ENCODE peak calls at places on chromosomes 6 and 20, in seven cellular contexts. R, C, Z, Q, A, G and T are unnamed samples.
A peak's percentile ranks its signal among the peaks of the same experiment; 100 is the strongest.

GRCh38 chr6:34979994-34980393 is 90.9 kb downstream of the ANKS1A start:
- DNase-seq in R (no peak), Z (no peak), G (no peak), Q (no peak), C (no peak), A (no peak), T (no peak)

GRCh38 chr6:43772571-43773049 is 2.6 kb downstream of the VEGFA start:
- DNase-seq in A (no peak), C (no peak), G (peak; percentile 49), R (peak; percentile 65), Z (no peak), Q (peak; percentile 58), T (no peak)

GRCh38 chr6:108570518-108570917 is 9.8 kb downstream of the FOXO3 start:
- DNase-seq in C (no peak), R (no peak), G (no peak), Q (no peak), Z (no peak), A (no peak), T (peak; percentile 34)

GRCh38 chr6:154414021-154414813 is 57.6 kb upstream of the IPCEF1 start:
- DNase-seq in Q (no peak), G (peak; percentile 67), R (no peak), A (no peak), C (no peak), Z (no peak), T (no peak)

GRCh38 chr20:24691901-24692351 is 222.5 kb downstream of the SYNDIG1 start:
- DNase-seq in A (no peak), C (no peak), R (no peak), Q (peak; percentile 1), G (no peak), Z (peak; percentile 17), T (no peak)

GRCh38 chr20:11204926-11205768 is 531.3 kb upstream of the JAG1 start:
- DNase-seq in Q (peak; percentile 5), C (peak; percentile 50), Z (peak; percentile 55), A (peak; percentile 73), R (peak; percentile 14), G (peak; percentile 71), T (peak; percentile 11)

GRCh38 chr6:51913265-51913664 is 174.1 kb downstream of the PKHD1 start:
- DNase-seq in C (no peak), Z (no peak), A (no peak), R (peak; percentile 5), Q (no peak), G (no peak), T (no peak)

GRCh38 chr6:145818796-145819195 is 4.2 kb upstream of the FBXO30 start:
- DNase-seq in G (no peak), C (no peak), R (no peak), Q (no peak), A (no peak), Z (no peak), T (no peak)

GRCh38 chr20:58306421-58307261 is 2.9 kb upstream of the RAB22A start:
- DNase-seq in G (peak; percentile 37), R (peak; percentile 8), Q (no peak), Z (no peak), A (no peak), C (peak; percentile 85), T (no peak)

GRCh38 chr6:446418-447366 is 55.1 kb downstream of the IRF4 start:
- DNase-seq in C (no peak), Q (no peak), R (no peak), Z (peak; percentile 41), A (no peak), G (no peak), T (no peak)

GRCh38 chr6:129671442-129672344 is 38.3 kb downstream of the ARHGAP18 start:
- DNase-seq in Z (no peak), C (peak; percentile 89), G (peak; percentile 56), A (no peak), Q (no peak), R (peak; percentile 80), T (no peak)

GRCh38 chr20:60010689-60011417 is 52.6 kb downstream of the CDH26 start:
- DNase-seq in G (no peak), R (no peak), Z (no peak), Q (no peak), C (no peak), A (no peak), T (no peak)

GRCh38 chr6:88538130-88538706 is 372.1 kb upstream of the CNR1 start:
- DNase-seq in R (peak; percentile 12), A (no peak), C (no peak), Z (peak; percentile 81), G (no peak), Q (no peak), T (peak; percentile 54)

GRCh38 chr20:12270863-12271262 is 353.2 kb downstream of the BTBD3 start:
- DNase-seq in G (no peak), A (no peak), C (no peak), Z (no peak), R (no peak), Q (no peak), T (no peak)

GRCh38 chr20:12269579-12269978 is 351.9 kb downstream of the BTBD3 start:
- DNase-seq in Q (no peak), C (no peak), R (no peak), G (no peak), Z (no peak), A (no peak), T (no peak)

GRCh38 chr20:12262747-12263146 is 345.1 kb downstream of the BTBD3 start:
- DNase-seq in A (no peak), G (no peak), R (no peak), C (no peak), Z (no peak), Q (no peak), T (no peak)

GRCh38 chr20:12265662-12266061 is 348.0 kb downstream of the BTBD3 start:
- DNase-seq in Q (no peak), C (no peak), G (no peak), Z (no peak), A (no peak), R (no peak), T (no peak)
- TF ChIP-seq JUND in Q (no peak), C (no peak), G (no peak), Z (no peak), A (no peak), R (no peak), T (no peak)

GRCh38 chr6:166760288-166760687 is 133.2 kb upstream of the RPS6KA2 start:
- DNase-seq in C (no peak), G (no peak), Q (no peak), Z (no peak), R (no peak), A (no peak), T (no peak)
- TF ChIP-seq JUND in C (no peak), G (no peak), Q (no peak), Z (no peak), R (no peak), A (no peak), T (no peak)

DNA sequence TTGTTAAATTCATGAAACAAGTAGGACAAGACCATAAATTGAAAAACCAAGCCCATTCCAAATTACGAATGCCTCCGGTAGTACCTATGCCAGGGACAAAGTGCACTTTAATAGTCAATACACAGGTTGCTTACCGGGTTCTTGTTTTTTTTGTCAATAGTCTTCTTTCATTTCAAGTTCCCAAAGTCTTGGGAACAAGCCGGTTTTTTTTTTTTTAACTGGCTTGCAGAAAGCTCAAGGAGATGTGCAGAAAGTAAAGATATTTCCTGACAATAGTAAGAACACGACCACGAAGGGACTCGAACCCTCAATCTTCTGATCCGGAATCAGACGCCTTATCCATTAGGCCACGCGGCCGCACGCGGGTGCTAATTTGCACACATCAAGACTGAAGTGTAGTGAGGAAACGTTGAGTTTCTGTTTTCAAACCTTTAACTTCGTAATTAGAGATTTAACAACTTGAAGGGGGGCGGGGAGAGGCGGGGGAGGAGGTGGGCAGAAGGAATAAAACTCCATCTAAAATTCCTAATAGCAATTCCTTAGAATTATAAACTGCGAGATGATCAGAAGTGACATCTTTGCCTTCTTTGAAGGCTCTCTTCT is 181.0 kb downstream of the TRIM27 start:
- DNase-seq in R (peak; percentile 97), C (no peak), A (peak; percentile 86), G (peak; percentile 59), Q (no peak), Z (peak; percentile 95), T (peak; percentile 45)
- TF ChIP-seq JUND in R (no peak), C (no peak), A (no peak), G (no peak), Q (no peak), Z (no peak), T (no peak)

DNA sequence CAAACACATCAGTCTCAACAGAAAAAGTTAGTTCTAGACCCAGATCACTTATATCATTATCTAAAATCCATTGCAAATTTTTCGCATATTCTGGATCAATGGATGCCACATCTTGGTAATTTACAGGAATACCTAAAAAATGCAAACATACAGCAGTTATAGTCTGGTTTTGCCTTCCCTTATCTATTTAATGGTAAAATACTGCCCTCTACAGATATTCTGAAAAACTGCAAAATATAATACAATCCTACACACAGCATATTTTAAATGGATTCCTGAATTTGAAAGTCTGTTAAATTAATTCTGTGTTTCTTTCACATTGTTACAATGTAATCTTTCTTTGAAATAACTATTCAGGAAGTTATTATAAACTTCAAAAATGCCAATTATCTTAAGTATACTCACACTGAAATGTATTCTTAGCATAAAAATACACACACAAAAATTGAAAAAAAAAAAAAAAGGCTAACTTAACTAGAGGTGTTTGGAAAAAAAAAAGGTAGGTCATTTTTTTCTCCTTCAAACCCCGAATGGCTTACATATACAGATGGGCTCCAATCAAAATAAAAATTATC is 88.4 kb downstream of the HACE1 start:
- DNase-seq in A (no peak), Q (peak; percentile 39), C (no peak), R (peak; percentile 13), G (peak; percentile 10), Z (no peak), T (peak; percentile 8)
- TF ChIP-seq JUND in A (no peak), Q (no peak), C (no peak), R (no peak), G (no peak), Z (no peak), T (no peak)

GRCh38 chr6:87210979-87211378 is 55.6 kb downstream of the ZNF292 start:
- DNase-seq in Q (no peak), G (no peak), R (no peak), C (peak; percentile 49), A (no peak), Z (no peak), T (no peak)
- TF ChIP-seq JUND in Q (no peak), G (no peak), R (no peak), C (no peak), A (no peak), Z (no peak), T (no peak)

GRCh38 chr20:38108438-38109024 is 56.5 kb downstream of the TGM2 start:
- DNase-seq in Z (peak; percentile 19), Q (peak; percentile 76), C (no peak), R (no peak), A (no peak), G (no peak), T (no peak)
- TF ChIP-seq JUND in Z (no peak), Q (peak; percentile 3), C (no peak), R (no peak), A (no peak), G (no peak), T (peak; percentile 27)

GRCh38 chr6:122484760-122485159 is 13.2 kb upstream of the SERINC1 start:
- DNase-seq in A (no peak), Z (no peak), G (no peak), Q (no peak), C (no peak), R (peak; percentile 51), T (no peak)
- TF ChIP-seq JUND in A (no peak), Z (no peak), G (no peak), Q (no peak), C (no peak), R (no peak), T (no peak)

GRCh38 chr6:16533721-16534136 is 227.5 kb downstream of the ATXN1 start:
- DNase-seq in Q (no peak), R (no peak), C (no peak), A (no peak), Z (no peak), G (no peak), T (no peak)
- TF ChIP-seq JUND in Q (no peak), R (no peak), C (no peak), A (no peak), Z (no peak), G (no peak), T (no peak)